ENCODE peak calls at places on chromosomes 3 and 15, in six cellular contexts. One of them, this sample, is unnamed.

GRCh38 chr15:44527241-44527640 is 9.7 kb upstream of the EIF3J start:
- DNase-seq in SK-N-DZ: no peak
- DNase-seq in occipital lobe: no peak
- DNase-seq in nephron progenitor cell: no peak
- DNase-seq in cardiac septum: no peak
- DNase-seq in C1 segment of cervical spinal cord: no peak
- DNase-seq in this sample: no peak

GRCh38 chr15:96046620-96047240 is 283.8 kb upstream of the NR2F2 start:
- DNase-seq in SK-N-DZ: no peak
- DNase-seq in occipital lobe: no peak
- DNase-seq in nephron progenitor cell: no peak
- DNase-seq in cardiac septum: no peak
- DNase-seq in C1 segment of cervical spinal cord: no peak
- DNase-seq in this sample: no peak

GRCh38 chr3:11010406-11011165 is 18.0 kb downstream of the SLC6A1 start:
- DNase-seq in SK-N-DZ: no peak
- DNase-seq in occipital lobe: peak; percentile 75
- DNase-seq in nephron progenitor cell: no peak
- DNase-seq in cardiac septum: no peak
- DNase-seq in C1 segment of cervical spinal cord: peak; percentile 38
- DNase-seq in this sample: no peak

GRCh38 chr15:99962006-99962561 is 228.8 kb upstream of the LYSMD4 start:
- DNase-seq in SK-N-DZ: no peak
- DNase-seq in occipital lobe: no peak
- DNase-seq in nephron progenitor cell: no peak
- DNase-seq in cardiac septum: no peak
- DNase-seq in C1 segment of cervical spinal cord: no peak
- DNase-seq in this sample: no peak

GRCh38 chr3:18238721-18239331 is 186.3 kb downstream of the SATB1 start:
- DNase-seq in SK-N-DZ: peak; percentile 17
- DNase-seq in occipital lobe: no peak
- DNase-seq in nephron progenitor cell: no peak
- DNase-seq in cardiac septum: no peak
- DNase-seq in C1 segment of cervical spinal cord: no peak
- DNase-seq in this sample: no peak

GRCh38 chr3:64815195-64815627 is 127.4 kb upstream of the ADAMTS9 start:
- DNase-seq in SK-N-DZ: peak; percentile 42
- DNase-seq in occipital lobe: no peak
- DNase-seq in nephron progenitor cell: no peak
- DNase-seq in cardiac septum: no peak
- DNase-seq in C1 segment of cervical spinal cord: no peak
- DNase-seq in this sample: no peak

GRCh38 chr3:10517616-10518015 is 12.2 kb upstream of the ATP2B2 start:
- DNase-seq in SK-N-DZ: no peak
- DNase-seq in occipital lobe: no peak
- DNase-seq in nephron progenitor cell: no peak
- DNase-seq in cardiac septum: peak; percentile 41
- DNase-seq in C1 segment of cervical spinal cord: no peak
- DNase-seq in this sample: no peak

GRCh38 chr3:42549131-42549530 is 32.6 kb downstream of the SEC22C start:
- DNase-seq in SK-N-DZ: no peak
- DNase-seq in occipital lobe: no peak
- DNase-seq in nephron progenitor cell: no peak
- DNase-seq in cardiac septum: no peak
- DNase-seq in C1 segment of cervical spinal cord: no peak
- DNase-seq in this sample: no peak

GRCh38 chr3:10764314-10765051 is 51.5 kb upstream of the SLC6A11 start:
- DNase-seq in SK-N-DZ: no peak
- DNase-seq in occipital lobe: peak; percentile 27
- DNase-seq in nephron progenitor cell: no peak
- DNase-seq in cardiac septum: no peak
- DNase-seq in C1 segment of cervical spinal cord: no peak
- DNase-seq in this sample: no peak

GRCh38 chr3:37224879-37225278 is 50.5 kb upstream of the LRRFIP2 start:
- DNase-seq in SK-N-DZ: no peak
- DNase-seq in occipital lobe: no peak
- DNase-seq in nephron progenitor cell: no peak
- DNase-seq in cardiac septum: no peak
- DNase-seq in C1 segment of cervical spinal cord: no peak
- DNase-seq in this sample: no peak

GRCh38 chr3:14143826-14144225 is 19.0 kb downstream of the TMEM43 start:
- DNase-seq in SK-N-DZ: no peak
- DNase-seq in occipital lobe: no peak
- DNase-seq in nephron progenitor cell: no peak
- DNase-seq in cardiac septum: peak; percentile 62
- DNase-seq in C1 segment of cervical spinal cord: no peak
- DNase-seq in this sample: no peak

GRCh38 chr3:173993299-173993698 is 595.8 kb downstream of the NLGN1 start:
- DNase-seq in SK-N-DZ: peak; percentile 78
- DNase-seq in occipital lobe: no peak
- DNase-seq in nephron progenitor cell: no peak
- DNase-seq in cardiac septum: no peak
- DNase-seq in C1 segment of cervical spinal cord: no peak
- DNase-seq in this sample: no peak

GRCh38 chr3:23720885-23721284 is 84.9 kb upstream of the UBE2E1 start:
- DNase-seq in SK-N-DZ: no peak
- DNase-seq in occipital lobe: no peak
- DNase-seq in nephron progenitor cell: no peak
- DNase-seq in cardiac septum: no peak
- DNase-seq in C1 segment of cervical spinal cord: no peak
- DNase-seq in this sample: no peak

GRCh38 chr15:67839358-67839928 is 402 bp downstream of the RNU6-1 start:
- DNase-seq in SK-N-DZ: peak; percentile 85
- DNase-seq in occipital lobe: no peak
- DNase-seq in nephron progenitor cell: no peak
- DNase-seq in cardiac septum: no peak
- DNase-seq in C1 segment of cervical spinal cord: no peak
- DNase-seq in this sample: no peak

GRCh38 chr3:163929253-163929652 is 1149.0 kb downstream of the SI start:
- DNase-seq in SK-N-DZ: no peak
- DNase-seq in occipital lobe: no peak
- DNase-seq in nephron progenitor cell: no peak
- DNase-seq in cardiac septum: no peak
- DNase-seq in C1 segment of cervical spinal cord: no peak
- DNase-seq in this sample: no peak

GRCh38 chr3:161213644-161214043 is 7.5 kb upstream of the NMD3 start:
- DNase-seq in SK-N-DZ: no peak
- DNase-seq in occipital lobe: no peak
- DNase-seq in nephron progenitor cell: no peak
- DNase-seq in cardiac septum: no peak
- DNase-seq in C1 segment of cervical spinal cord: no peak
- DNase-seq in this sample: no peak

GRCh38 chr3:138846350-138846756 is 11.6 kb upstream of the PIK3CB start:
- DNase-seq in SK-N-DZ: no peak
- DNase-seq in occipital lobe: no peak
- DNase-seq in nephron progenitor cell: no peak
- DNase-seq in cardiac septum: no peak
- DNase-seq in C1 segment of cervical spinal cord: no peak
- DNase-seq in this sample: no peak

GRCh38 chr3:193744822-193745684 is 152.0 kb downstream of the OPA1 start:
- DNase-seq in SK-N-DZ: peak; percentile 93
- DNase-seq in occipital lobe: no peak
- DNase-seq in nephron progenitor cell: no peak
- DNase-seq in cardiac septum: no peak
- DNase-seq in C1 segment of cervical spinal cord: no peak
- DNase-seq in this sample: no peak

GRCh38 chr3:21718161-21718765 is 32.7 kb downstream of the ZNF385D start:
- DNase-seq in SK-N-DZ: no peak
- DNase-seq in occipital lobe: no peak
- DNase-seq in nephron progenitor cell: no peak
- DNase-seq in cardiac septum: no peak
- DNase-seq in C1 segment of cervical spinal cord: no peak
- DNase-seq in this sample: no peak

GRCh38 chr3:128488636-128488994 is 4.4 kb downstream of the GATA2 start:
- DNase-seq in SK-N-DZ: peak; percentile 71
- DNase-seq in occipital lobe: no peak
- DNase-seq in nephron progenitor cell: no peak
- DNase-seq in cardiac septum: no peak
- DNase-seq in C1 segment of cervical spinal cord: no peak
- DNase-seq in this sample: no peak

GRCh38 chr15:62561572-62561970 is 396.5 kb upstream of the C2CD4B start:
- DNase-seq in SK-N-DZ: no peak
- DNase-seq in occipital lobe: no peak
- DNase-seq in nephron progenitor cell: no peak
- DNase-seq in cardiac septum: no peak
- DNase-seq in C1 segment of cervical spinal cord: no peak
- DNase-seq in this sample: no peak

GRCh38 chr3:181793006-181793405 is 81.3 kb downstream of the SOX2 start:
- DNase-seq in SK-N-DZ: no peak
- DNase-seq in occipital lobe: no peak
- DNase-seq in nephron progenitor cell: no peak
- DNase-seq in cardiac septum: no peak
- DNase-seq in C1 segment of cervical spinal cord: no peak
- DNase-seq in this sample: no peak

GRCh38 chr3:98980915-98981596 is 79.6 kb upstream of the DCBLD2 start:
- DNase-seq in SK-N-DZ: no peak
- DNase-seq in occipital lobe: no peak
- DNase-seq in nephron progenitor cell: no peak
- DNase-seq in cardiac septum: no peak
- DNase-seq in C1 segment of cervical spinal cord: no peak
- DNase-seq in this sample: no peak

GRCh38 chr15:66644000-66644787 is 57.8 kb upstream of the SMAD6 start:
- DNase-seq in SK-N-DZ: no peak
- DNase-seq in occipital lobe: no peak
- DNase-seq in nephron progenitor cell: no peak
- DNase-seq in cardiac septum: no peak
- DNase-seq in C1 segment of cervical spinal cord: no peak
- DNase-seq in this sample: no peak

GRCh38 chr3:193843447-193844301 is 250.7 kb downstream of the OPA1 start:
- DNase-seq in SK-N-DZ: no peak
- DNase-seq in occipital lobe: no peak
- DNase-seq in nephron progenitor cell: no peak
- DNase-seq in cardiac septum: no peak
- DNase-seq in C1 segment of cervical spinal cord: no peak
- DNase-seq in this sample: no peak